ENCODE peak calls at places on chromosomes 3 and 15, in six cellular contexts. L is SK-N-MC, O is glutamatergic neuron, F is nephron progenitor cell, U is epithelial cell of proximal tubule, W is SJSA1. M is an unnamed sample.

GRCh38 chr15:55277116-55277564 is 12.5 kb downstream of the RAB27A start:
- DNase-seq in L (no peak), O (no peak), F (no peak), U (no peak), W (no peak), M (no peak)

GRCh38 chr3:133112666-133113065 is 74.5 kb downstream of the TMEM108 start:
- DNase-seq in L (no peak), O (no peak), F (no peak), U (no peak), W (no peak), M (no peak)

GRCh38 chr3:138539352-138539751 is 54.7 kb downstream of the CEP70 start:
- DNase-seq in L (no peak), O (no peak), F (no peak), U (no peak), W (no peak), M (no peak)

GRCh38 chr3:174197416-174197815 is 661.7 kb upstream of the NAALADL2 start:
- DNase-seq in L (no peak), O (no peak), F (no peak), U (no peak), W (no peak), M (no peak)

GRCh38 chr3:75737831-75738493 is 47.4 kb downstream of the ZNF717 start:
- DNase-seq in L (no peak), O (no peak), F (no peak), U (peak; percentile 10), W (no peak), M (no peak)

GRCh38 chr3:53114412-53115074 is 15.7 kb downstream of the RFT1 start:
- DNase-seq in L (no peak), O (no peak), F (no peak), U (no peak), W (no peak), M (no peak)

GRCh38 chr3:138256022-138256421 is 68.9 kb downstream of the ARMC8 start:
- DNase-seq in L (no peak), O (no peak), F (no peak), U (no peak), W (no peak), M (no peak)

GRCh38 chr15:97482521-97482920 is 478.0 kb upstream of the ARRDC4 start:
- DNase-seq in L (no peak), O (peak; percentile 24), F (peak; percentile 31), U (no peak), W (no peak), M (no peak)

GRCh38 chr3:137763594-137763938 is 549 bp upstream of the SOX14 start:
- DNase-seq in L (no peak), O (peak; percentile 20), F (peak; percentile 32), U (no peak), W (no peak), M (no peak)

GRCh38 chr3:54596087-54596486 is 331.8 kb downstream of the LRTM1 start:
- DNase-seq in L (no peak), O (no peak), F (no peak), U (no peak), W (no peak), M (no peak)

GRCh38 chr3:50658416-50658815 is 16.3 kb upstream of the DOCK3 start:
- DNase-seq in L (no peak), O (no peak), F (no peak), U (no peak), W (no peak), M (no peak)

GRCh38 chr15:96002890-96003859 is 327.3 kb upstream of the NR2F2 start:
- DNase-seq in L (no peak), O (no peak), F (no peak), U (no peak), W (no peak), M (no peak)

GRCh38 chr3:126720596-126720995 is 16.6 kb downstream of the CHCHD6 start:
- DNase-seq in L (no peak), O (no peak), F (no peak), U (no peak), W (no peak), M (no peak)

GRCh38 chr15:70196314-70197291 is 98.9 kb upstream of the TLE3 start:
- DNase-seq in L (no peak), O (no peak), F (peak; percentile 80), U (no peak), W (peak; percentile 80), M (no peak)

GRCh38 chr3:184347321-184348056 is 10.1 kb downstream of the FAM131A start:
- DNase-seq in L (no peak), O (no peak), F (no peak), U (no peak), W (no peak), M (no peak)

GRCh38 chr15:79811406-79812405 is 85.1 kb downstream of the MTHFS start:
- DNase-seq in L (no peak), O (no peak), F (no peak), U (no peak), W (no peak), M (peak; percentile 80)

M was measured in mucosa of gallbladder.